ENCODE peak calls at places on chromosomes 12 and 14, in four cellular contexts. T is K562, Y is GM12878, J is HL-60. I is an unnamed sample.
A peak's percentile ranks its signal among the peaks of the same experiment; 100 is the strongest.

GRCh38 chr12:3578557-3578956 is 87.6 kb downstream of the PRMT8 start:
- DNase-seq in J (no peak), Y (no peak), T (no peak), I (no peak)

GRCh38 chr14:26839481-26839880 is 241.6 kb upstream of the NOVA1 start:
- DNase-seq in Y (no peak), T (no peak), J (no peak), I (no peak)

GRCh38 chr14:96594961-96595360 is 92.8 kb downstream of the PAPOLA start:
- DNase-seq in J (no peak), Y (no peak), T (no peak), I (no peak)

GRCh38 chr14:98137626-98138025 is 1134.4 kb downstream of the BCL11B start:
- DNase-seq in J (no peak), Y (no peak), T (no peak), I (no peak)

GRCh38 chr12:14327717-14328116 is 37.8 kb upstream of the ATF7IP start:
- DNase-seq in T (no peak), J (peak; percentile 23), Y (no peak), I (no peak)

GRCh38 chr12:22255097-22255496 is 79.4 kb downstream of the ST8SIA1 start:
- DNase-seq in T (no peak), J (no peak), Y (no peak), I (no peak)

GRCh38 chr12:18690653-18691052 is 47.2 kb downstream of the PLCZ1 start:
- DNase-seq in T (peak; percentile 20), Y (no peak), J (no peak), I (no peak)

GRCh38 chr14:71595441-71595840 is 336.8 kb upstream of the RGS6 start:
- DNase-seq in J (no peak), Y (no peak), T (no peak), I (no peak)

GRCh38 chr12:127811988-127812387 is 455.0 kb upstream of the TMEM132C start:
- DNase-seq in J (no peak), Y (no peak), T (no peak), I (no peak)

GRCh38 chr12:3035815-3036702 is 41.1 kb upstream of the TSPAN9 start:
- DNase-seq in T (no peak), J (no peak), Y (no peak), I (no peak)

GRCh38 chr14:61712137-61712536 is 16.8 kb downstream of the HIF1A start:
- DNase-seq in Y (no peak), T (no peak), J (no peak), I (no peak)

GRCh38 chr12:14836336-14837210 is 6.8 kb downstream of the ART4 start:
- DNase-seq in J (no peak), T (no peak), Y (no peak), I (no peak)

GRCh38 chr14:100807496-100807895 is 18.4 kb upstream of the MEG3 start:
- DNase-seq in T (no peak), Y (no peak), J (no peak), I (no peak)

GRCh38 chr12:108565976-108566375 is 3.6 kb downstream of the ISCU start:
- DNase-seq in Y (peak; percentile 87), T (no peak), J (peak; percentile 81), I (no peak)

GRCh38 chr14:62667515-62667914 is 377.7 kb downstream of the KCNH5 start:
- DNase-seq in J (no peak), T (no peak), Y (no peak), I (no peak)

GRCh38 chr12:82948462-82948861 is 261.8 kb downstream of the TMTC2 start:
- DNase-seq in T (no peak), J (no peak), Y (no peak), I (no peak)

GRCh38 chr12:69154585-69155363 is 84.6 kb upstream of the CPSF6 start:
- DNase-seq in Y (peak; percentile 30), J (peak; percentile 57), T (peak; percentile 64), I (peak; percentile 34)

GRCh38 chr12:38838211-38838850 is 67.1 kb downstream of the CPNE8 start:
- DNase-seq in Y (no peak), T (no peak), J (no peak), I (no peak)

GRCh38 chr12:78674311-78675085 is 190.1 kb upstream of the SYT1 start:
- DNase-seq in Y (no peak), J (no peak), T (no peak), I (no peak)

GRCh38 chr12:125684968-125685790 is 619.9 kb downstream of the AACS start:
- DNase-seq in J (no peak), Y (no peak), T (no peak), I (no peak)

GRCh38 chr12:4383304-4383865 is 3.9 kb upstream of the FGF23 start:
- DNase-seq in Y (no peak), J (no peak), T (peak; percentile 57), I (no peak)

GRCh38 chr12:109621271-109621671 is 47.7 kb downstream of the MVK start:
- DNase-seq in J (no peak), Y (no peak), T (no peak), I (no peak)

GRCh38 chr14:72443991-72444431 is 449.9 kb downstream of the DPF3 start:
- DNase-seq in T (no peak), J (no peak), Y (peak; percentile 28), I (no peak)

GRCh38 chr14:105060751-105061427 is 4.3 kb downstream of the GPR132 start:
- DNase-seq in T (no peak), J (peak; percentile 43), Y (no peak), I (peak; percentile 52)

GRCh38 chr12:49577589-49578315 is 9.8 kb upstream of the MCRS1 start:
- DNase-seq in J (no peak), T (peak; percentile 53), Y (no peak), I (no peak)

GRCh38 chr14:74954232-74954946 is 1.0 kb downstream of the PGF start:
- DNase-seq in T (no peak), Y (no peak), J (no peak), I (no peak)

GRCh38 chr14:23360496-23360895 is 4.5 kb downstream of the EFS start:
- DNase-seq in Y (no peak), J (no peak), T (peak; percentile 50), I (no peak)

GRCh38 chr12:117009759-117010158 is 89.5 kb downstream of the TESC start:
- DNase-seq in J (no peak), T (no peak), Y (no peak), I (no peak)

GRCh38 chr12:24045816-24046257 is 96.4 kb upstream of the SOX5 start:
- DNase-seq in Y (no peak), J (no peak), T (no peak), I (no peak)

GRCh38 chr12:88578821-88579518 is 1.3 kb downstream of the KITLG start:
- DNase-seq in Y (no peak), T (peak; percentile 6), J (no peak), I (no peak)

GRCh38 chr12:88577537-88577936 is 2.7 kb downstream of the KITLG start:
- DNase-seq in Y (no peak), T (no peak), J (no peak), I (no peak)

GRCh38 chr12:88579572-88579940 is 715 bp downstream of the KITLG start:
- DNase-seq in T (no peak), J (no peak), Y (no peak), I (no peak)

GRCh38 chr12:88578274-88578673 is 2.0 kb downstream of the KITLG start:
- DNase-seq in T (no peak), Y (no peak), J (no peak), I (no peak)

DNA sequence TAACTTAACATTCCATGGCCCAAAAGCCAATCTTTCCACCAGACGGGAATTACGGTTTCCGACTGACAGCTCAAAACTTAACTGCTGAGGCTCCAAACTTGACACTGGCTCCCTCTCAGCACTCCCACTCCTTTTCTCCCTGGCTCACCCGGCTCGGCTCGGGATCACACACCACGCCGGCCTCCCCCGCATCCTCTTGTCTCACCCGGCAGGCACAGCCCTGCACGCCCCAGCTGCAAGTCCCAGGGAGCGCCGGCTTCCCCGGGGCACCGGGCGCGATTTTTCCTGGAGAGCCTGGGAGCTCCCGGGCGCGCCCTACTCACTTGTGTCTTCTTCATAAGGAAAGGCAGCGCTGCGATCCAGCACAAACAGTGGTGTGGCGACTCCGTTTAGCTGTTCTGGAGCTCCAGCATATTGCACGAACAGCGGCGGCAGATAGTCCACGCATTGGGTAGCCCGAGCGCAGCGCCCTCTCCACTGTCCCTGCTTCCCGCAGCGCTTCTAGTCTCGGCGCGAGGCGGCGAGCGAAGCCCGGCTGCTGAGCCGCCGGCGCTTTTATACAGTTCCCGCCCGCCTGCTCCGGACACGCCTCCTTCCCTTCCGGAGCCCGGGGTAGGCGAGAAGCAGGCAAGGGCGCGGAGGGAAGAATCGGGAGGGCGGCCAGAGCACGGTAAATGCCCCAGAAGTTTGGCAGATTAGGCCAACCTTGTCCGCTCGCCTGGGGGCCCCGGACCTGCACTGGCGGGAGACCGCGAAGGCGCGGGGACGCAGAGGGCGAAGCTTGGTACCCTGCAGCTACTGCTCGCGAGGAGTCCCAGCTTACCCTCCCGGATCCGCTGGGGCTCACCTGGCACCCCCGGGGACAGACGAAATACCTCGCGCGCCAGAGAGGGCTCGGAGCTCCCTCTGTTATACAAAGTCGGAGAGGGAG is at the start of gene KITLG:
- DNase-seq in J (no peak), Y (no peak), T (peak; percentile 10), I (peak; percentile 35)
- TF ChIP-seq SPI1 in J (no peak), Y (no peak), T (no peak), I (no peak)

GRCh38 chr12:132400011-132400641 is 70.7 kb upstream of the GALNT9 start:
- DNase-seq in Y (no peak), J (no peak), T (no peak), I (no peak)
- TF ChIP-seq SPI1 in Y (no peak), J (no peak), T (no peak), I (no peak)

DNA sequence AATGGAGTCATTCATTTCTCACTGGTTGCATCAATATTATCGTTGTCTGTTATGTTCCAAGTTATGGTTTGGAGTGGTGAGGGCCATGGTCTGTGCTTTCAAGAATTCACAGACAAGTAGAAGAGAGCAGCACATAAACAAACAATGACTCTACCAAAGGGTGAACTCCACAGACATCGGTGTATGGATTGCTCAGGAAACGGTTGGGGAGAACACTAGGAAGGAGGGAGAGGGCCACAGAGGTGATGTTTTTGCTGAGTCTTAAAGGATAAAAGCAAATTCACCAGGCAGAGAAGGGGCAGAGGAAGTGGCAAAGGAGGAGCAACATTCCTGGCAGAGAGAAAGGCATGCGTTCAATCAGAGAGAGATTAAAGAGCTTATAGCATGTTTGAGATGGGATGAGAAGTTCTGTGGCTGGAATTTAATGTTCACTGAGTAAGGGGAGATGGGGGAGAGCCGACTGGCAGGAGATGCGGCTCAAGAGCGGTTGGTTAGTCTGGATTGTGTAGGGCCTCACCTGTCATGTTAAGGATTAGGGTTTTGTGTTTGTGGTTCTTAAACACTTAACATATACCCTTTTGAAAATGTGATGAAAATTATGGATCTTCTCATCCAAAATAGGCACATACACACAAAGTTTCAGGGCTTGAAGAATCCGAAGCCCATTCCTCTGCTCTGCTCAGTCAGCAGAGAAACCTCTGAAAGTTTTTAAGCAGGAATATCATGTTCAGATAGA is 42.3 kb upstream of the FRMD6 start:
- DNase-seq in T (no peak), Y (no peak), J (no peak), I (no peak)
- TF ChIP-seq SPI1 in T (no peak), Y (no peak), J (no peak), I (no peak)

DNA sequence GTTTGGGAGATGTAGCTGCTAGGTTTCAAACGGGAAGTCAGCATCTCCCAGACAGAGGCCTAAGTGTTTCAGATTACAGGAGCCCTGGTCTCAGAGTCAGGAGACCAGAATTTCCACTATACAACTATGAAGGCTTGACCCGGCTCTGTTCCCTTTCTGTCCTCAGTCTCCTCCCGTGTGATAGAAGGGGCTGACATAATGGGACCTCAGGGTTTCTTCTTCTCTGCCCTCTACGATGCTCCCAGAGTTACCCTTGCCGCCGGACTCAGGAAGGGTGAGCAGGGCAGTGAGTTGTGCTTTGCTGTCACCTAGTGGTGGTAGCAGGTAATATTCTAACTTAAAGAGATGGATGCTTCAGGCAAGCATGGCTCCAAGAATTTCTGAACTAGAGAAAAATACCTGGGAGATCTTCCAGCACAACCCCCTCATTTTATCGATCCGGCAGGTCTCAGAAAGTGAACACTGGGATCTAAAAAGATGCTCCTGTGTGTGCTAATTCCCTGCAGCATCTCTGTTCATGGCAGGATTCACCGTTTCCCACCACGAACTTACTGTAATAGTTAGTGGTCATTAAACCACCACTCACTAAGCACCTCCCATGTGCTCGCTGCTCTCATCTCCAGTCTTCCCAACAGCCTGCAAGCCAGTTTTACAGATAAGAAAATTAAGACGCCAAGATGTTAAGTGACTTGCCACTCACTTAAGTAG is 84.4 kb downstream of the VWF start:
- DNase-seq in J (no peak), Y (no peak), T (peak; percentile 52), I (peak; percentile 42)
- TF ChIP-seq SPI1 in J (no peak), Y (no peak), T (no peak), I (no peak)

I was measured in GM12891.